ENCODE peak calls at places on chromosomes 6 and 20, in eight cellular contexts. I, W, Q, U, Y, H, Z and S are unnamed samples.

GRCh38 chr6:105484238-105485161 is 81.6 kb upstream of the PREP start:
- DNase-seq in I (no peak), W (peak; percentile 48), Q (no peak), U (no peak), Y (peak; percentile 66), H (peak; percentile 62), Z (no peak), S (peak; percentile 30)

GRCh38 chr6:134347916-134348805 is 30.2 kb upstream of the SGK1 start:
- DNase-seq in I (no peak), W (peak; percentile 90), Q (no peak), U (no peak), Y (peak; percentile 99), H (no peak), Z (no peak), S (no peak)

GRCh38 chr20:48171626-48172025 is 386.3 kb upstream of the SULF2 start:
- DNase-seq in I (no peak), W (no peak), Q (no peak), U (no peak), Y (no peak), H (no peak), Z (no peak), S (no peak)

GRCh38 chr6:89353702-89354392 is 1.3 kb upstream of the UBE2J1 start:
- DNase-seq in I (no peak), W (no peak), Q (no peak), U (no peak), Y (no peak), H (peak; percentile 14), Z (no peak), S (no peak)

GRCh38 chr6:116094041-116094440 is 6.6 kb upstream of the NT5DC1 start:
- DNase-seq in I (no peak), W (no peak), Q (no peak), U (no peak), Y (no peak), H (no peak), Z (no peak), S (no peak)

GRCh38 chr6:81214414-81215091 is 537.9 kb downstream of the TENT5A start:
- DNase-seq in I (no peak), W (no peak), Q (no peak), U (no peak), Y (no peak), H (no peak), Z (no peak), S (no peak)

GRCh38 chr6:36766649-36766945 is 69.0 kb downstream of the RAB44 start:
- DNase-seq in I (no peak), W (no peak), Q (no peak), U (no peak), Y (no peak), H (no peak), Z (no peak), S (no peak)

GRCh38 chr20:63636752-63637633 is 10.1 kb upstream of the GMEB2 start:
- DNase-seq in I (no peak), W (no peak), Q (no peak), U (no peak), Y (no peak), H (no peak), Z (no peak), S (no peak)

GRCh38 chr6:42201382-42201781 is 6.6 kb upstream of the GUCA1B start:
- DNase-seq in I (no peak), W (no peak), Q (no peak), U (no peak), Y (no peak), H (no peak), Z (no peak), S (no peak)